ENCODE peak calls at places on chromosomes 12 and 14, in seven cellular contexts. J is body of pancreas, T is nephron progenitor cell, B is G401, G is GM23248, Y is BE2C, L is putamen. S is an unnamed sample.

GRCh38 chr14:90611936-90612335 is 204.3 kb downstream of the TTC7B start:
- DNase-seq in J (no peak), T (no peak), B (no peak), G (no peak), Y (no peak), L (no peak), S (no peak)

GRCh38 chr14:39827901-39828655 is 395.8 kb upstream of the FBXO33 start:
- DNase-seq in J (no peak), T (no peak), B (no peak), G (no peak), Y (no peak), L (no peak), S (no peak)

GRCh38 chr14:93047661-93048060 is 68.1 kb downstream of the ITPK1 start:
- DNase-seq in J (no peak), T (no peak), B (no peak), G (no peak), Y (no peak), L (no peak), S (no peak)

GRCh38 chr12:9902539-9903228 is 21.4 kb downstream of the KLRF2 start:
- DNase-seq in J (no peak), T (no peak), B (no peak), G (no peak), Y (no peak), L (no peak), S (no peak)

GRCh38 chr14:70955543-70956480 is 48.6 kb downstream of the PCNX1 start:
- DNase-seq in J (no peak), T (no peak), B (no peak), G (peak), Y (peak), L (no peak), S (peak)

GRCh38 chr12:24608637-24609285 is 340.1 kb downstream of the BCAT1 start:
- DNase-seq in J (no peak), T (no peak), B (no peak), G (no peak), Y (no peak), L (no peak), S (no peak)

GRCh38 chr12:66813137-66813867 is 134.4 kb upstream of the GRIP1 start:
- DNase-seq in J (no peak), T (no peak), B (no peak), G (no peak), Y (no peak), L (no peak), S (no peak)

GRCh38 chr14:63318835-63319234 is at the start of gene GPHB5:
- DNase-seq in J (no peak), T (no peak), B (no peak), G (no peak), Y (no peak), L (no peak), S (no peak)

S was measured in CD8-positive, alpha-beta memory T cell.